ENCODE peak calls at places on chromosomes 3 and 15, in nine cellular contexts. B is tibial artery; V is GM23248; E is cardiac muscle cell; T is HCT116; W is CD8-positive, alpha-beta T cell; X is naive thymus-derived CD4-positive, alpha-beta T cell; O is A549; S is lower lobe of right lung. C is an unnamed sample. For H3K4me1, the result is how much of the 10 kb centered on the place peaks cover.

GRCh38 chr3:172101107-172101506 is 61.7 kb downstream of the FNDC3B start:
- DNase-seq in B (no peak), V (no peak), E (peak), T (no peak), W (no peak), X (no peak), O (no peak), S (no peak), C (no peak)

GRCh38 chr15:70582143-70582945 is 181.0 kb downstream of the UACA start:
- DNase-seq in B (peak), V (peak), E (no peak), T (no peak), W (no peak), X (no peak), O (no peak), S (no peak), C (no peak)

GRCh38 chr3:143821862-143822261 is 26.4 kb downstream of the SLC9A9 start:
- DNase-seq in B (no peak), V (no peak), E (no peak), T (no peak), W (no peak), X (no peak), O (no peak), S (no peak), C (no peak)

GRCh38 chr3:159798951-159799350 is 189.7 kb upstream of the IL12A start:
- DNase-seq in B (no peak), V (peak), E (peak), T (no peak), W (no peak), X (no peak), O (no peak), S (no peak), C (no peak)

GRCh38 chr15:81411056-81411455 is 37.0 kb upstream of the TMC3 start:
- DNase-seq in B (no peak), V (no peak), E (no peak), T (no peak), W (no peak), X (no peak), O (peak), S (no peak), C (no peak)

GRCh38 chr3:52372822-52373504 is 56.8 kb downstream of the DNAH1 start:
- DNase-seq in B (no peak), V (no peak), E (peak), T (no peak), W (peak), X (peak), O (no peak), S (no peak), C (no peak)

GRCh38 chr3:11310258-11310657 is 38.1 kb downstream of the ATG7 start:
- DNase-seq in B (no peak), V (no peak), E (no peak), T (no peak), W (no peak), X (no peak), O (no peak), S (no peak), C (no peak)

GRCh38 chr15:86021281-86022264 is 58.1 kb upstream of the AGBL1 start:
- DNase-seq in B (no peak), V (peak), E (no peak), T (no peak), W (no peak), X (no peak), O (peak), S (no peak), C (no peak)

GRCh38 chr3:68764554-68764953 is 167.8 kb downstream of the TAFA4 start:
- DNase-seq in B (no peak), V (no peak), E (peak), T (no peak), W (no peak), X (no peak), O (no peak), S (no peak), C (no peak)

GRCh38 chr3:125443923-125444322 is 68.8 kb upstream of the ZNF148 start:
- DNase-seq in B (no peak), V (peak), E (no peak), T (no peak), W (no peak), X (no peak), O (no peak), S (no peak), C (no peak)

GRCh38 chr3:72429589-72430362 is 418.5 kb downstream of the SHQ1 start:
- DNase-seq in B (no peak), V (no peak), E (no peak), T (no peak), W (no peak), X (no peak), O (no peak), S (no peak), C (no peak)
- H3K4me1 ChIP-seq in B (under half), V (under half), E (under half), T (under half), W (under half), X (under half), O (under half), S (half or more), C (under half)

GRCh38 chr3:81793410-81793809 is 32.0 kb upstream of the GBE1 start:
- DNase-seq in B (no peak), V (no peak), E (no peak), T (no peak), W (no peak), X (no peak), O (no peak), S (no peak), C (no peak)

GRCh38 chr3:81790117-81790516 is 28.7 kb upstream of the GBE1 start:
- DNase-seq in B (no peak), V (no peak), E (peak), T (no peak), W (no peak), X (no peak), O (no peak), S (no peak), C (no peak)

GRCh38 chr3:81788044-81788443 is 26.6 kb upstream of the GBE1 start:
- DNase-seq in B (no peak), V (no peak), E (no peak), T (no peak), W (no peak), X (no peak), O (no peak), S (no peak), C (no peak)

GRCh38 chr3:81789686-81790085 is 28.2 kb upstream of the GBE1 start:
- DNase-seq in B (no peak), V (no peak), E (no peak), T (no peak), W (no peak), X (no peak), O (no peak), S (no peak), C (no peak)

DNA sequence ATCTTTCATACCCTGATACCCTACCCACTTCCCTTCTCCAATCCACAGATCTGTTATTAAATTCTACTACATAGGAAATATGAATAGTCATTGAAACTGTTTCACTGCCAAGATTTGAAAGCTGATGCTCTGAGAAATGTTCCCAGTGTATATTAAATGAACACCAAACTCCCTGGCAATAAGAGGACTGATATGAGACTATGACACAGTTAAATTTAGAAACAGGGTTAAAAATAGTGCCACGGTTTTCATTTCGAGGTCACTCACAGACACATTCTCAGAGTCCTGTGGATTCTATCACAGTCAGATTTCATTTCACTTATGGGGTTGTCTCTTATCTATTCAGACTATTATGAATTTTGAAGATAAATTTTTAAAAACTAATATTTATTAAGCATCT is 27.2 kb upstream of the GBE1 start:
- DNase-seq in B (no peak), V (no peak), E (peak), T (no peak), W (no peak), X (no peak), O (no peak), S (no peak), C (no peak)
- H3K27ac ChIP-seq in B (no peak), V (no peak), E (peak), T (no peak), W (no peak), X (no peak), O (no peak), S (no peak), C (no peak)

GRCh38 chr3:30646181-30646876 is 39.9 kb downstream of the TGFBR2 start:
- DNase-seq in B (no peak), V (peak), E (no peak), T (no peak), W (no peak), X (no peak), O (no peak), S (no peak), C (no peak)
- H3K4me1 ChIP-seq in B (under half), V (under half), E (under half), T (under half), W (half or more), X (half or more), O (under half), S (half or more), C (under half)

GRCh38 chr3:10173926-10174435 is 9.3 kb downstream of the IRAK2 start:
- DNase-seq in B (peak), V (peak), E (no peak), T (no peak), W (no peak), X (no peak), O (peak), S (peak), C (no peak)

GRCh38 chr3:10169000-10169496 is 4.3 kb downstream of the IRAK2 start:
- DNase-seq in B (no peak), V (no peak), E (no peak), T (no peak), W (no peak), X (no peak), O (peak), S (no peak), C (no peak)

GRCh38 chr3:10173095-10173925 is 8.6 kb downstream of the IRAK2 start:
- DNase-seq in B (no peak), V (peak), E (no peak), T (no peak), W (no peak), X (no peak), O (peak), S (no peak), C (no peak)

GRCh38 chr3:10166213-10166604 is 1.5 kb downstream of the IRAK2 start:
- DNase-seq in B (no peak), V (no peak), E (no peak), T (no peak), W (no peak), X (no peak), O (no peak), S (no peak), C (no peak)

DNA sequence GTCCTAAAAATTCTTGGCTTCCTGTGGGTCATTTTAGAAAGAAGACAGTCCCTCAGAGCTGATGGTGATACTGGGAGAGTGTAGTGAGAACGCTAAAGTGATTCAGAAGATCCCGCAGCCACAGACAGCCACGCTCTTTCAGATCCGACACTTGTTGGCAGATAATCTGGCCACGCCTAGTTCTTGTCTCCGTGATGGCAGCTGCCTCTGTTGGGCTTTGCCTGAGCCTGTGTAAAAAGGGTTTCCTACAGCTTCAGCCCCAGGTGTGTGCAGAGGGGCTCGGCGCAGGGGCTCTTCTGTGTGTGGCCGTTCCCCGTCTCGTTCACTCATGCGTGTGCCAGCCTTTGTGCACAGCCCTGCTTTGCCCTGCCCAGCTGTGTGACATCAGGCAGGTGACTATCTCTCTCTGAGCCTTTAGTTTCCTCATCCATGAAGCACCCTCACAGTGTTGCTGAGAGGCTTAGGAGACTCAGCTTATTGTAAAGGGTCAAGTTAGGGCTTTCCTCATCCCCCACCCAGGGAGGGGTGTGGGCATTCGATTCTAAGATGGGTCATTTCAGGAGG is 6.3 kb downstream of the IRAK2 start:
- DNase-seq in B (no peak), V (no peak), E (no peak), T (no peak), W (no peak), X (no peak), O (no peak), S (no peak), C (no peak)
- H3K27ac ChIP-seq in B (no peak), V (no peak), E (no peak), T (no peak), W (no peak), X (no peak), O (peak), S (peak), C (no peak)

GRCh38 chr15:49435201-49435600 is 12.2 kb downstream of the FGF7 start:
- DNase-seq in B (no peak), V (no peak), E (no peak), T (no peak), W (no peak), X (no peak), O (no peak), S (no peak), C (no peak)

GRCh38 chr15:49438970-49439631 is 16.1 kb downstream of the FGF7 start:
- DNase-seq in B (peak), V (no peak), E (peak), T (no peak), W (no peak), X (no peak), O (no peak), S (peak), C (no peak)

GRCh38 chr15:49439678-49440375 is 16.8 kb downstream of the FGF7 start:
- DNase-seq in B (no peak), V (peak), E (no peak), T (no peak), W (no peak), X (no peak), O (no peak), S (no peak), C (no peak)

GRCh38 chr15:49441816-49442215 is 18.8 kb downstream of the FGF7 start:
- DNase-seq in B (no peak), V (no peak), E (no peak), T (no peak), W (no peak), X (no peak), O (no peak), S (no peak), C (no peak)

GRCh38 chr15:49436786-49437185 is 13.7 kb downstream of the FGF7 start:
- DNase-seq in B (no peak), V (no peak), E (no peak), T (no peak), W (no peak), X (no peak), O (no peak), S (no peak), C (no peak)
- H3K4me1 ChIP-seq in B (under half), V (half or more), E (under half), T (under half), W (under half), X (under half), O (under half), S (under half), C (under half)

DNA sequence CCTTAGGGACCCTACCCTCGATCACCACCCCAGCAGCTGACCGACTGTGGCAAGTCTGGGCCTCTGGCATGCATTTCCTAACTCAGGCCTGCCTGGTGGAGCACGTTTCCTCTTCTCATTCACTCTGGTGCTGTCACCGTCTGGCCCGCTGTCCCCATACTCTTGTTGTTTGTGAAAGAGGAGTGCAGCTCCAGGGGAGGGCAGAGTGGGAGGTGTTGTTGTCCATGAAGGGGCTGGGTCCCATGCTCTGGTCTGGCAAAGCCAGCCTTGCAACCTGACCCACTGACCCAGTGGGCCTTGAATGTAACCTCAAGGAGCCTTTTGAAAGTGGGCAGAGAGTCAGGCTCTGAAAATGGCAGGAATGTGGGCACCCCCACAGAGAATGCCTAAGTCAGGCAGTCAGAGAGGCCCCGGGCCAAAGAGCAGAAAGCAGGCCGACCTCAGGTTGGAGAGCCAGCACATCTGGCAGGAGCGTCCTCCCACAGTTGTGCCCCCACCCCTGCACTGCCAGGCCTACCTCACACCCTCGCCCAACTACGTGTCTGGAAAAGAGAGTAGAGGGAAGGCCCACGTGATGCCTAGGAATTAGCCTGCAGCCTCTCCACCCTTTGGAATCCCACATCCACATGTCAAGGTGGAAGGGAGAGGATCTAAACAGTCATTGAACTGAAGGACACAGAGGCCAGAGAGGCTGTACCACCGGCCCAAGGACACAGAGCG is 10.9 kb downstream of the SEMA7A start:
- DNase-seq in B (no peak), V (peak), E (peak), T (no peak), W (no peak), X (no peak), O (peak), S (peak), C (no peak)
- H3K27ac ChIP-seq in B (no peak), V (peak), E (peak), T (peak), W (no peak), X (no peak), O (peak), S (no peak), C (no peak)